ENCODE peak calls at places on chromosomes 11 and 22, in five cellular contexts. R is heart left ventricle, G is HCT116, Y is PC-3, T is left lung. A is an unnamed sample. For H3K27me3, the result is how much of the 10 kb centered on the place peaks cover.

GRCh38 chr11:276219-276618 is 2.0 kb upstream of the NLRP6 start:
- ATAC-seq in R (no peak), G (no peak), Y (no peak), T (no peak), A (no peak)

GRCh38 chr11:34218067-34218466 is 112.6 kb downstream of the NAT10 start:
- ATAC-seq in R (no peak), G (no peak), Y (no peak), T (no peak), A (no peak)

GRCh38 chr11:17564687-17565042 is 17.6 kb downstream of the OTOG start:
- ATAC-seq in R (no peak), G (peak), Y (no peak), T (no peak), A (no peak)

GRCh38 chr11:8545698-8546366 is 48.2 kb downstream of the STK33 start:
- ATAC-seq in R (no peak), G (no peak), Y (no peak), T (peak), A (no peak)

GRCh38 chr11:121366970-121367369 is 74.4 kb downstream of the SC5D start:
- ATAC-seq in R (no peak), G (no peak), Y (no peak), T (peak), A (no peak)

GRCh38 chr22:38953577-38954413 is 3.6 kb upstream of the APOBEC3A start:
- ATAC-seq in R (peak), G (no peak), Y (no peak), T (peak), A (no peak)

GRCh38 chr11:130908770-130909625 is 7.3 kb downstream of the SNX19 start:
- ATAC-seq in R (no peak), G (no peak), Y (peak), T (peak), A (no peak)

GRCh38 chr11:69122642-69123431 is 32.9 kb upstream of the SMIM38 start:
- ATAC-seq in R (peak), G (peak), Y (peak), T (peak), A (peak)

GRCh38 chr11:78256962-78257361 is 68.2 kb downstream of the USP35 start:
- ATAC-seq in R (peak), G (no peak), Y (peak), T (peak), A (peak)

GRCh38 chr11:111840143-111840542 is 31.2 kb downstream of the ALG9 start:
- ATAC-seq in R (peak), G (no peak), Y (no peak), T (peak), A (no peak)

GRCh38 chr11:65856689-65857499 is 1.1 kb downstream of the CFL1 start:
- ATAC-seq in R (peak), G (peak), Y (peak), T (peak), A (peak)

GRCh38 chr22:37716708-37717107 is 19.9 kb downstream of the TRIOBP start:
- ATAC-seq in R (no peak), G (no peak), Y (peak), T (no peak), A (no peak)

GRCh38 chr11:9692696-9693095 is 28.8 kb downstream of the SWAP70 start:
- ATAC-seq in R (no peak), G (no peak), Y (no peak), T (no peak), A (no peak)

GRCh38 chr22:46226577-46226976 is 23.5 kb downstream of the CDPF1 start:
- ATAC-seq in R (no peak), G (no peak), Y (no peak), T (no peak), A (no peak)

GRCh38 chr22:46233231-46233630 is 16.9 kb downstream of the CDPF1 start:
- ATAC-seq in R (peak), G (no peak), Y (peak), T (peak), A (peak)

GRCh38 chr22:46225631-46226030 is 24.5 kb downstream of the CDPF1 start:
- ATAC-seq in R (no peak), G (no peak), Y (no peak), T (no peak), A (no peak)

GRCh38 chr22:46230262-46230901 is 19.7 kb downstream of the CDPF1 start:
- ATAC-seq in R (no peak), G (no peak), Y (no peak), T (no peak), A (no peak)

DNA sequence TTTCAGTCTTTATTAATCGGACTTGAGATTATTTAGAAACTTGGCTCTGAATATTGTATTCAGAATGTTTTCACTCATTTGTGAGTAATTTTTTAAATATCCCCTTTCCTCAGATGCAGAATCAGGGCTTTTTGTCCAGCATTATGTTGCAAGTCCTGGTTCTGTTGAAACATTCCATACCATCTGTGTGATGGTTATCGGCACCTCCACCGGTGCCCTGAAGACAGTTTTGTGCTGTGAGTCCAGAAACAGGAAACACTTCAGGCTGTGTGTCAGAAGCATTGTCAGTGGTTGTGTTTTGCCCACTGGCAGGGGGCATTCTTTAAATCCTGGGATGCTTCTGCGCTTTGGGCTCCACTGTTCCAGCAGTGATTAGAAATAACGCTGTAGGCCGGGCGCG is 20.4 kb downstream of the CDPF1 start:
- ATAC-seq in R (no peak), G (no peak), Y (no peak), T (no peak), A (no peak)
- TF ChIP-seq CTCF in R (no peak), G (no peak), Y (no peak), T (no peak), A (no peak)

GRCh38 chr22:45051946-45052345 is 42.1 kb upstream of the PHF21B start:
- ATAC-seq in R (no peak), G (no peak), Y (no peak), T (no peak), A (no peak)

GRCh38 chr22:45053094-45053493 is 43.3 kb upstream of the PHF21B start:
- ATAC-seq in R (no peak), G (no peak), Y (no peak), T (no peak), A (no peak)

GRCh38 chr22:45055936-45056335 is 46.1 kb upstream of the PHF21B start:
- ATAC-seq in R (no peak), G (no peak), Y (no peak), T (no peak), A (no peak)

GRCh38 chr22:45051419-45051818 is 41.6 kb upstream of the PHF21B start:
- ATAC-seq in R (no peak), G (no peak), Y (no peak), T (no peak), A (no peak)

DNA sequence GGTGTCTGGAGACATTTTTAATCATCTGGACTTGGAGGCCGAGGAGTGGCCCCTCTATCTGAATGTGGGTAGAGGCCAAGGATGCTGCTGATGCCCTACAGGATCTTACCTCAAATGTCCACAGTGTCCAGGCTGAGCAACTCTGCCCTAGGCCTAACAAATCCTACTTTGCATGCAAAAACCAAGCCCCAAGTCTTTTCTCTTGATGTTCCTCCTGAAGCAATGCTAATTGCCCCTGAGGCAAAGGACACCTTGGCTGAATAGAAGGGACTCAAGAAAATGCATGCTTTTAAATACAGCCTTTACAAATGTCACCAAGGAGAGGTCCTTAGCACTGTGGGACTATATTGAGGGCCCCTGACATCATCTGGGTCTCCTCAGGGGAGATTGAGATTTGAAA is 43.8 kb upstream of the PHF21B start:
- ATAC-seq in R (no peak), G (no peak), Y (no peak), T (no peak), A (no peak)
- H3K27me3 ChIP-seq in R (under half), G (under half), Y (half or more), T (under half), A (half or more)

GRCh38 chr11:20672575-20672974 is 3.2 kb downstream of the NELL1 start:
- ATAC-seq in R (no peak), G (peak), Y (peak), T (peak), A (no peak)
- TF ChIP-seq CTCF in R (peak), G (peak), Y (peak), T (no peak), A (no peak)

GRCh38 chr11:113982306-113982705 is 7.4 kb downstream of the HTR3A start:
- ATAC-seq in R (no peak), G (no peak), Y (no peak), T (no peak), A (no peak)

GRCh38 chr11:113986351-113987140 is 11.6 kb downstream of the HTR3A start:
- ATAC-seq in R (no peak), G (no peak), Y (no peak), T (no peak), A (no peak)

GRCh38 chr11:113989381-113989780 is 14.5 kb downstream of the HTR3A start:
- ATAC-seq in R (no peak), G (no peak), Y (no peak), T (no peak), A (no peak)

GRCh38 chr11:113985906-113986305 is 11.0 kb downstream of the HTR3A start:
- ATAC-seq in R (no peak), G (no peak), Y (no peak), T (no peak), A (no peak)

DNA sequence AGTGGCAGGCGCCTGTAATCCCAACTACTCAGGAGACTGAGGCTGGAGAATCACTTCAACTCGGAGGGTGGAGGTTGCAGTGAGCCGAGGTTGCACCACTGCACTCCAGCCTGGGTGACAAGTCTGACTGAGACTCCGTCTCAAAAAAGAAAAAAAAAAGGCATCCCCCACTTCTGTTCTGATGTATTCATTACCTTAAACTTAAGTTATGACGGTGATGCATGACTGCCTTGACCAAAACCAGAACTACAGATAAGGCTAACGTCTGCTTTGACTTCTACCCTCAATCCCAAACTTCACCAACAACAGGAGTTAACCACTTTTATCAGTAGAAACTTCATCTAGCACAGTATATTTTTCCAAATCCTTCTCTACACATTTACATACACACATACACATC is 9.9 kb downstream of the HTR3A start:
- ATAC-seq in R (no peak), G (no peak), Y (no peak), T (no peak), A (no peak)
- H3K27me3 ChIP-seq in R (under half), G (half or more), Y (half or more), T (under half), A (half or more)

GRCh38 chr11:116422976-116423375 is 349.8 kb downstream of the BUD13 start:
- ATAC-seq in R (no peak), G (no peak), Y (no peak), T (no peak), A (no peak)
- TF ChIP-seq CTCF in R (no peak), G (no peak), Y (no peak), T (no peak), A (no peak)

DNA sequence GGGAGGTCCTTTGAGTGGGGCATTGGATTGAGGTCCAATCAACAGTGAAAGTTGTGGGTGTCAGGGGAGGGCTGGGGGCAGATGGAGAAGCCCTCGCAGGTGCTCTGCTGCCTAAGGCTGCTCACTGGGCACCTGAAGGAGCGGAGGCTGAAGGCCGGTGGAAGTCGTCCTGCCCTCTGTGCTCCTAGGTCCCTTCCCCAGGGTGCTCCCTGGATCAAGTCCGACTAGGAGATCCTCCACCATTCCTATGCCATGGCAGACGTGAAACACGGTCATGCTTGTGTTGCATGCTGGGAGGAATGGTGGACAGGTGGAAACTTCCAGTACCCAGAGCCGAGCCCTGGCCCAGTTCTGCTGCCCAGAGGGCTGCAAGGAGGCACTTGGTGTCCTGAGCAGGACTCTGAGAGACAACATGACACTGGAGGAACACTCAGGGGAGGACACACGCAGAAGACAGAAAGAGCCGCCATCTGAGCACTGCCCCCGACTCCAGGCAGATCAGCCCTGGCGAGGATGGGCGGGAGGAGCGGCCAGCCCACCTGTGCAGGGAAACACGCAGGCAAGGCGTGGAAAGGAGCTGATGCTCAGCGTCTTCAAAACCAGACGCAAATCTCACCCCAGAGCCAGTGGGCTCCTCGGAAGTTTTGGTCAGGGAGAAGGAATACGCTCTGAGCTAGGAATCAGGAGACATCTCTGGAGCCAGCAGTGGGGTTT is 786.8 kb downstream of the BRD1 start:
- ATAC-seq in R (no peak), G (no peak), Y (no peak), T (no peak), A (no peak)
- H3K27me3 ChIP-seq in R (under half), G (under half), Y (under half), T (under half), A (half or more)